ENCODE peak calls at places on chromosome 17, in eight cellular contexts. M is psoas muscle, Q is endothelial cell of umbilical vein, N is kidney, J is A549, F is adrenal gland, T is uterus, X is upper lobe of right lung. V is an unnamed sample. For H3K4me1, the result is how much of the 10 kb centered on the place peaks cover.

GRCh38 chr17:17511971-17512858 is 16.0 kb upstream of the RASD1 start:
- DNase-seq in T (peak), F (peak), N (peak), X (no peak), M (peak), J (peak), Q (no peak), V (peak)

GRCh38 chr17:48215583-48216139 is 108.1 kb downstream of the SNX11 start:
- DNase-seq in N (no peak), X (no peak), M (no peak), T (no peak), Q (peak), J (peak), F (peak), V (no peak)

GRCh38 chr17:3911271-3912053 is 4.8 kb downstream of the P2RX1 start:
- DNase-seq in M (no peak), N (peak), T (no peak), J (no peak), F (peak), Q (no peak), X (no peak), V (no peak)

GRCh38 chr17:1274243-1274608 is 4.0 kb downstream of the BHLHA9 start:
- DNase-seq in X (no peak), J (no peak), F (peak), T (no peak), Q (no peak), M (no peak), N (no peak), V (no peak)

GRCh38 chr17:50781167-50781566 is 13.8 kb upstream of the ANKRD40CL start:
- DNase-seq in F (no peak), Q (no peak), M (peak), J (no peak), T (no peak), N (no peak), X (no peak), V (no peak)

GRCh38 chr17:57463103-57463885 is 207.0 kb downstream of the MSI2 start:
- DNase-seq in J (peak), M (no peak), N (no peak), Q (no peak), T (no peak), X (no peak), F (no peak), V (no peak)

GRCh38 chr17:44765965-44766364 is 7.2 kb downstream of the ADAM11 start:
- DNase-seq in N (no peak), J (no peak), Q (no peak), T (no peak), X (no peak), M (no peak), F (no peak), V (no peak)

GRCh38 chr17:45228985-45229517 is 7.4 kb downstream of the FMNL1 start:
- DNase-seq in Q (no peak), M (peak), F (peak), J (peak), N (peak), X (peak), T (peak), V (peak)

GRCh38 chr17:2238432-2239169 is 65.0 kb downstream of the SMG6 start:
- DNase-seq in N (no peak), J (no peak), F (no peak), X (no peak), T (peak), M (peak), Q (peak), V (peak)

GRCh38 chr17:6162892-6163291 is 92.7 kb downstream of the WSCD1 start:
- DNase-seq in M (no peak), T (no peak), N (no peak), J (no peak), F (no peak), Q (no peak), X (no peak), V (no peak)

GRCh38 chr17:81644496-81644895 is 7.5 kb downstream of the TSPAN10 start:
- DNase-seq in N (peak), F (no peak), X (no peak), M (no peak), T (no peak), J (no peak), Q (no peak), V (no peak)

GRCh38 chr17:59534583-59534982 is 30.8 kb upstream of the DHX40 start:
- DNase-seq in Q (no peak), J (peak), F (no peak), M (no peak), T (no peak), N (no peak), X (no peak), V (no peak)

GRCh38 chr17:17742133-17742621 is 60.9 kb downstream of the RAI1 start:
- DNase-seq in T (no peak), J (no peak), X (no peak), Q (peak), M (no peak), F (no peak), N (no peak), V (no peak)

GRCh38 chr17:62778990-62779681 is 29.0 kb downstream of the MARCHF10 start:
- DNase-seq in X (peak), F (no peak), N (peak), J (peak), T (peak), M (no peak), Q (no peak), V (no peak)

GRCh38 chr17:80957461-80957941 is 34.1 kb upstream of the CHMP6 start:
- DNase-seq in T (no peak), J (no peak), X (peak), Q (no peak), F (peak), M (peak), N (no peak), V (no peak)

GRCh38 chr17:29238133-29238850 is 8.4 kb upstream of the CRYBA1 start:
- DNase-seq in J (no peak), T (no peak), X (no peak), Q (no peak), F (peak), N (no peak), M (no peak), V (no peak)

GRCh38 chr17:47744168-47745036 is 11.4 kb downstream of the TBX21 start:
- DNase-seq in Q (no peak), N (no peak), X (no peak), M (no peak), J (no peak), T (no peak), F (no peak), V (no peak)

GRCh38 chr17:42578282-42578869 is 847 bp upstream of the PSMC3IP start:
- DNase-seq in F (peak), Q (peak), M (peak), J (peak), X (peak), T (peak), N (peak), V (peak)

GRCh38 chr17:27539794-27540193 is 83.5 kb downstream of the KSR1 start:
- DNase-seq in N (no peak), F (no peak), Q (no peak), X (no peak), J (no peak), M (no peak), T (no peak), V (no peak)

GRCh38 chr17:66987059-66987616 is 22.6 kb downstream of the CACNG4 start:
- DNase-seq in N (no peak), X (no peak), J (no peak), F (no peak), M (no peak), Q (no peak), T (no peak), V (no peak)

GRCh38 chr17:59366040-59366757 is 34.7 kb downstream of the YPEL2 start:
- DNase-seq in J (no peak), Q (no peak), X (no peak), F (no peak), M (no peak), N (no peak), T (peak), V (no peak)

GRCh38 chr17:30074726-30075125 is 41.9 kb upstream of the NSRP1 start:
- DNase-seq in M (no peak), Q (no peak), N (no peak), J (no peak), T (no peak), F (no peak), X (no peak), V (no peak)

GRCh38 chr17:49371178-49371834 is 9.3 kb upstream of the ZNF652 start:
- DNase-seq in F (no peak), M (no peak), N (no peak), X (no peak), T (no peak), Q (no peak), J (no peak), V (no peak)

GRCh38 chr17:68539536-68540469 is 27.6 kb downstream of the PRKAR1A start:
- DNase-seq in Q (no peak), N (no peak), X (peak), T (peak), J (peak), M (no peak), F (no peak), V (no peak)

GRCh38 chr17:50583636-50584035 is 23.1 kb downstream of the CACNA1G start:
- DNase-seq in T (no peak), J (no peak), X (no peak), Q (no peak), M (no peak), F (no peak), N (no peak), V (peak)

GRCh38 chr17:66957951-66958579 is 6.4 kb upstream of the CACNG4 start:
- DNase-seq in X (no peak), T (no peak), M (no peak), J (no peak), F (no peak), N (no peak), Q (no peak), V (no peak)

GRCh38 chr17:6100146-6100545 is 30.0 kb downstream of the WSCD1 start:
- DNase-seq in N (peak), J (no peak), T (no peak), Q (no peak), F (no peak), M (no peak), X (peak), V (no peak)

GRCh38 chr17:48637323-48638260 is 11.4 kb upstream of the HOXB9 start:
- DNase-seq in F (no peak), M (no peak), Q (no peak), J (peak), T (no peak), X (peak), N (no peak), V (no peak)

GRCh38 chr17:80720624-80721577 is 176.3 kb downstream of the RPTOR start:
- DNase-seq in T (no peak), J (peak), N (peak), F (peak), M (no peak), X (no peak), Q (no peak), V (no peak)

GRCh38 chr17:63276376-63276775 is 169.7 kb downstream of the CYB561 start:
- DNase-seq in T (no peak), Q (no peak), X (no peak), F (no peak), N (no peak), M (no peak), J (no peak), V (no peak)

DNA sequence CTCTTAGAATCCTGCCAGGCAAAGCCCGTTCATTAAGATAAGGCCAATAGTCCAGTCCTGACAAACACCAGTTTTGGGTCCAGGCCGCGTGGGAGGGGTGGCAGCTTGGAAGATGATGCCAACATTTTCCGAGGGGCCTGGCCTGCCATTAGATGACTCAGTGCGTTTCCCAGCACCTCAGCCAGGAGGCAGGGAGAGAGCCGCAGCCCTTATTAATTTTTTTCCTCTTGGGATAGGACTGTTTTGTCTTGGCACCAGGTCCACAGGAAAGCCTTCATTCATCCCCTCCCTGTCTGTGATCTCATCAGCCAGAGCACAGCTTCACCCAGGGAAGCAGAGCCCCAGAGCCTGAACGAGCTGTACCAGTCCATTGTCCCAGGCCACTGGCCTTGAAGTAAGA is 4.7 kb upstream of the NDEL1 start:
- DNase-seq in Q (peak), T (peak), M (peak), X (no peak), N (no peak), F (peak), J (no peak), V (peak)
- TF ChIP-seq CTCF in Q (no peak), T (no peak), M (no peak), X (no peak), N (no peak), F (no peak), J (no peak), V (peak)

DNA sequence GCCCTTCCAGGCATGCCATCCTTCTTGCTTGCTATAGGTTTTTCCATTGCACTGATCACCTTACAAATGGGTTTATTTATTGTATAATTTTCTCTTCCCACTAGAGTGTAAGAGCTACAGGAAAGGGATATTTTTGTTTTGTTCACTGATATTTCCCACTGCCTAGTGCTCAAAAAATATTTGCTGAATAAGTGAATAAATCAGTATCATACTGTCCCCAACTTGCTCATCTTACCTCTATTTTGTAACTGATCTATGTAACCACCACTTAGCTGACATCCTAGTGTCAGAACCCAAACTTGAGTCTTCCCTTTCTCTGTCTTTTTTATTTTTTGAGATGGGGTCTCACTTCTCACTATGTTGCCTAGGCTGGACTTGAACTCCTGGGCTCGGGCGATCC is 87.6 kb upstream of the TBC1D3K start:
- DNase-seq in N (no peak), Q (no peak), T (no peak), X (no peak), J (no peak), M (no peak), F (no peak), V (no peak)
- H3K4me1 ChIP-seq in N (under half), Q (under half), T (under half), X (under half), J (under half), M (under half), F (under half), V (under half)

GRCh38 chr17:78571329-78571728 is 5.9 kb downstream of the DNAH17 start:
- DNase-seq in J (no peak), N (no peak), X (no peak), T (no peak), F (no peak), Q (no peak), M (no peak), V (no peak)
- H3K27ac ChIP-seq in J (no peak), N (no peak), X (no peak), T (no peak), F (no peak), Q (no peak), M (no peak), V (no peak)

GRCh38 chr17:79500738-79501533 is 109.9 kb downstream of the RBFOX3 start:
- DNase-seq in X (no peak), N (no peak), F (no peak), M (no peak), T (no peak), J (no peak), Q (no peak), V (no peak)
- TF ChIP-seq CTCF in X (no peak), N (no peak), F (no peak), M (no peak), T (no peak), J (no peak), Q (no peak), V (no peak)

GRCh38 chr17:77374170-77374936 is 233.6 kb downstream of the SEC14L1 start:
- DNase-seq in Q (peak), M (peak), X (peak), J (no peak), T (peak), N (peak), F (peak), V (peak)

GRCh38 chr17:77375526-77375916 is 234.8 kb downstream of the SEC14L1 start:
- DNase-seq in N (no peak), X (no peak), F (no peak), M (no peak), J (no peak), Q (no peak), T (no peak), V (no peak)

GRCh38 chr17:77375108-77375507 is 234.3 kb downstream of the SEC14L1 start:
- DNase-seq in T (peak), F (peak), M (no peak), J (no peak), X (peak), Q (no peak), N (no peak), V (no peak)

GRCh38 chr17:77376795-77377751 is 236.3 kb downstream of the SEC14L1 start:
- DNase-seq in J (no peak), T (peak), Q (no peak), N (no peak), M (no peak), F (peak), X (peak), V (peak)

DNA sequence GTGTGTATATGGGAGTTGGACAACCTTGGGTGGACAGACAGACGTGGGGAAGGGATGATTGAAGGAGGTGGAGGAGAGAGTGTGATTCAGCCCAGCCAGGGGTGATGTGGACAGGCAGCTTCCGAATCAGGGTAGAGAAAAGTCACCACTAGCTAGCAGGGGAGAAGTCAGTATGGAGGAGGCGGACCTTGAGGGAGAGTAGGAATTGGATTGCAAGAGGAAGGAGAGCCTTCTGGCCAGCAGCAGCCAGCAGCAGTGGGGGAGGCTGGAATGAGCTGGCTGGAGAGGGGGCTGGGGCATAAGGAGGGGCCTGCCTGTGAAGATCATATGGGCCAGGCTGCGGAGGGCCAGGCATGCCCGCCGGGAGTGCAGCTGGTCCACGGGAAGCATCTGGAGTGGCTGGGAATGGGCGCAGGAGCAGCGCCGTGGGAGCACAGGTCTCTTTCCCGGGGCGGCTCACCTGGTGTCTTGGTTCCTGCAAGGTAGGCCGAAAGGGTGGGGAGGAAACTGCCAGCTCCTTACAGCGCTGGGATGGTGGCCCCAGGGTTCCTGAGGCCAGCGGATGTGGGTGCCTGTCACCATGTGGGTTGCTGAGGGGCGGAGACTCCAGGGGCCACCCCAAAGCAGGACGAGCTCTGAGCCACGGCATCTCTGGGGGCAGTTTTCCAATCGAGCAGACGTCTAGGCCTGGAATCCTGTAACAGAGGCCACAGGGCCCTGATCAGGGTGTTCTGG is 235.3 kb downstream of the SEC14L1 start:
- DNase-seq in T (peak), X (no peak), M (no peak), F (peak), Q (no peak), J (no peak), N (no peak), V (no peak)
- H3K4me1 ChIP-seq in T (under half), X (half or more), M (half or more), F (half or more), Q (under half), J (half or more), N (under half), V (half or more)

GRCh38 chr17:9240659-9241370 is 219.5 kb downstream of the NTN1 start:
- DNase-seq in N (peak), F (peak), X (no peak), M (peak), T (peak), Q (peak), J (peak), V (peak)
- H3K27ac ChIP-seq in N (peak), F (peak), X (peak), M (peak), T (peak), Q (no peak), J (peak), V (peak)

GRCh38 chr17:12227547-12227946 is 206.9 kb downstream of the MAP2K4 start:
- DNase-seq in M (no peak), N (no peak), J (no peak), T (no peak), Q (no peak), F (no peak), X (no peak), V (no peak)
- TF ChIP-seq CTCF in M (no peak), N (no peak), J (no peak), T (no peak), Q (no peak), F (no peak), X (no peak), V (no peak)

GRCh38 chr17:72458301-72458700 is 337.5 kb downstream of the SOX9 start:
- DNase-seq in T (no peak), X (no peak), M (no peak), N (no peak), F (no peak), Q (no peak), J (no peak), V (no peak)
- H3K4me1 ChIP-seq in T (under half), X (under half), M (under half), N (under half), F (under half), Q (under half), J (half or more), V (under half)

DNA sequence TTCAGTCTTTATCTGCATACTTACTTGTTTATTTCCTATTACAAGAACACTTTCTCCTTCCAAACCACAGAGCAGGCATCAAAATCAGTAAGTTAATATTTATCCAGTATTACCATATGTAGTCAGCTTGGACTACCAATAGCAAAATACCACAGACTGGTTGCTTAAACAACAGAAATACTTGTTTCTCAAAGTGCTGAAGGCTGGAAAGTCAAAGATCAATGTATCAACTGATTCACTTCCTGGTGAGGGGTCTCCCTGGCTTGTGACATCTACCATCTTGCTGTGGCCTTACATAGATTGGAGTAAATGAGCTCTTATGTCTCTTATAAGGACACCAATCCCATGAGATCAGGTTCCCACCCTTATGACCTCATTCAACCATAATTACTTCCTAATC is 2.6 kb downstream of the STXBP4 start:
- DNase-seq in Q (no peak), X (no peak), T (no peak), N (no peak), M (no peak), F (no peak), J (no peak), V (no peak)
- H3K27ac ChIP-seq in Q (no peak), X (no peak), T (no peak), N (no peak), M (no peak), F (no peak), J (no peak), V (no peak)